ENCODE peak calls at places on chromosomes 7 and 10, in seven cellular contexts. One of them, this sample, is unnamed.

GRCh38 chr10:103053659-103054581 is 135.8 kb downstream of the CNNM2 start:
- DNase-seq in CD8-positive, alpha-beta T cell: peak
- DNase-seq in tibial nerve: peak
- DNase-seq in heart right ventricle: peak
- DNase-seq in mucosa of descending colon: no peak
- DNase-seq in cardiac fibroblast: peak
- DNase-seq in bronchial epithelial cell: peak
- DNase-seq in this sample: no peak

GRCh38 chr7:77501165-77501515 is 36.0 kb upstream of the PTPN12 start:
- DNase-seq in bronchial epithelial cell: no peak
- DNase-seq in CD8-positive, alpha-beta T cell: no peak
- DNase-seq in cardiac fibroblast: no peak
- DNase-seq in mucosa of descending colon: no peak
- DNase-seq in tibial nerve: no peak
- DNase-seq in heart right ventricle: no peak
- DNase-seq in this sample: no peak

GRCh38 chr7:51243631-51244030 is 73.0 kb downstream of the COBL start:
- DNase-seq in heart right ventricle: no peak
- DNase-seq in mucosa of descending colon: no peak
- DNase-seq in bronchial epithelial cell: no peak
- DNase-seq in CD8-positive, alpha-beta T cell: no peak
- DNase-seq in cardiac fibroblast: no peak
- DNase-seq in tibial nerve: no peak
- DNase-seq in this sample: no peak

GRCh38 chr7:11935905-11936304 is 103.9 kb upstream of the THSD7A start:
- DNase-seq in cardiac fibroblast: no peak
- DNase-seq in bronchial epithelial cell: peak
- DNase-seq in mucosa of descending colon: no peak
- DNase-seq in heart right ventricle: no peak
- DNase-seq in tibial nerve: no peak
- DNase-seq in CD8-positive, alpha-beta T cell: no peak
- DNase-seq in this sample: no peak

GRCh38 chr10:80075781-80076180 is 2.7 kb upstream of the TMEM254 start:
- DNase-seq in bronchial epithelial cell: peak
- DNase-seq in tibial nerve: no peak
- DNase-seq in cardiac fibroblast: peak
- DNase-seq in CD8-positive, alpha-beta T cell: no peak
- DNase-seq in heart right ventricle: no peak
- DNase-seq in mucosa of descending colon: no peak
- DNase-seq in this sample: no peak

GRCh38 chr10:8137726-8138125 is 83.2 kb downstream of the GATA3 start:
- DNase-seq in heart right ventricle: no peak
- DNase-seq in mucosa of descending colon: no peak
- DNase-seq in CD8-positive, alpha-beta T cell: no peak
- DNase-seq in tibial nerve: no peak
- DNase-seq in cardiac fibroblast: no peak
- DNase-seq in bronchial epithelial cell: no peak
- DNase-seq in this sample: no peak

GRCh38 chr10:29522038-29522855 is 112.5 kb downstream of the SVIL start:
- DNase-seq in cardiac fibroblast: no peak
- DNase-seq in CD8-positive, alpha-beta T cell: no peak
- DNase-seq in heart right ventricle: no peak
- DNase-seq in bronchial epithelial cell: no peak
- DNase-seq in tibial nerve: no peak
- DNase-seq in mucosa of descending colon: no peak
- DNase-seq in this sample: no peak

GRCh38 chr7:27836525-27836924 is 96.6 kb downstream of the TAX1BP1 start:
- DNase-seq in bronchial epithelial cell: no peak
- DNase-seq in tibial nerve: no peak
- DNase-seq in CD8-positive, alpha-beta T cell: no peak
- DNase-seq in mucosa of descending colon: no peak
- DNase-seq in cardiac fibroblast: no peak
- DNase-seq in heart right ventricle: no peak
- DNase-seq in this sample: no peak

GRCh38 chr10:47403401-47404318 is 19.6 kb upstream of the ZNF488 start:
- DNase-seq in cardiac fibroblast: peak
- DNase-seq in bronchial epithelial cell: no peak
- DNase-seq in tibial nerve: no peak
- DNase-seq in mucosa of descending colon: no peak
- DNase-seq in heart right ventricle: no peak
- DNase-seq in CD8-positive, alpha-beta T cell: no peak
- DNase-seq in this sample: no peak

GRCh38 chr7:55571534-55572377 is 546 bp downstream of the VOPP1 start:
- DNase-seq in mucosa of descending colon: peak
- DNase-seq in cardiac fibroblast: peak
- DNase-seq in tibial nerve: peak
- DNase-seq in bronchial epithelial cell: peak
- DNase-seq in CD8-positive, alpha-beta T cell: peak
- DNase-seq in heart right ventricle: peak
- DNase-seq in this sample: peak

GRCh38 chr7:143245123-143245522 is 18.1 kb upstream of the GSTK1 start:
- DNase-seq in CD8-positive, alpha-beta T cell: no peak
- DNase-seq in bronchial epithelial cell: peak
- DNase-seq in heart right ventricle: no peak
- DNase-seq in tibial nerve: no peak
- DNase-seq in mucosa of descending colon: no peak
- DNase-seq in cardiac fibroblast: peak
- DNase-seq in this sample: no peak

GRCh38 chr10:129972966-129973673 is 9.0 kb upstream of the EBF3 start:
- DNase-seq in mucosa of descending colon: no peak
- DNase-seq in cardiac fibroblast: no peak
- DNase-seq in CD8-positive, alpha-beta T cell: no peak
- DNase-seq in heart right ventricle: no peak
- DNase-seq in tibial nerve: no peak
- DNase-seq in bronchial epithelial cell: no peak
- DNase-seq in this sample: no peak

GRCh38 chr7:66366701-66367100 is 161.6 kb downstream of the TPST1 start:
- DNase-seq in mucosa of descending colon: no peak
- DNase-seq in cardiac fibroblast: no peak
- DNase-seq in tibial nerve: no peak
- DNase-seq in bronchial epithelial cell: no peak
- DNase-seq in CD8-positive, alpha-beta T cell: no peak
- DNase-seq in heart right ventricle: no peak
- DNase-seq in this sample: no peak

GRCh38 chr10:99525897-99526296 is 6.8 kb upstream of the NKX2-3 start:
- DNase-seq in tibial nerve: no peak
- DNase-seq in CD8-positive, alpha-beta T cell: no peak
- DNase-seq in heart right ventricle: no peak
- DNase-seq in bronchial epithelial cell: no peak
- DNase-seq in cardiac fibroblast: no peak
- DNase-seq in mucosa of descending colon: no peak
- DNase-seq in this sample: no peak

GRCh38 chr10:22564060-22564459 is 150.3 kb downstream of the PIP4K2A start:
- DNase-seq in cardiac fibroblast: no peak
- DNase-seq in tibial nerve: no peak
- DNase-seq in heart right ventricle: no peak
- DNase-seq in bronchial epithelial cell: no peak
- DNase-seq in CD8-positive, alpha-beta T cell: no peak
- DNase-seq in mucosa of descending colon: no peak
- DNase-seq in this sample: no peak

GRCh38 chr10:17444062-17444714 is 10.2 kb downstream of the ST8SIA6 start:
- DNase-seq in tibial nerve: no peak
- DNase-seq in CD8-positive, alpha-beta T cell: no peak
- DNase-seq in mucosa of descending colon: no peak
- DNase-seq in bronchial epithelial cell: peak
- DNase-seq in heart right ventricle: no peak
- DNase-seq in cardiac fibroblast: no peak
- DNase-seq in this sample: no peak

DNA sequence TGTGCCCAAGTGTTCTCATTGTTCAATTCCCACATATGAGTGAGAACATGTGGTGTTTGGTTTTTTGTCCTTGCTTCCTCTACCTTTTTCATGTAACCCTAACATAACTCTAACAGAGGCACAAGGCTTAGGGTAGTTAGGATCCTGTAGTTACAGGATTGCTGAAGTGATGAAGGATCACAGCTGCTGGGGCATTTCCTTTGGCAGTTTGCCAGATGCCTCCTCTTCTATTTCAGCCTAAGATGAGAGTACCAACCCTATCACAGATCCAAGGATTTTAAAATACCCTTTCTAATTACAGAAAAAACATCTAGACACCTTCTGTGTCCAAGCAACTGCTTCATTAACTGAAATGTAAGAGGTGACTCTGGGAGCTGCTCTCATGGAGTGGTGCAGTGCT is 141.7 kb upstream of the COL1A2 start:
- DNase-seq in CD8-positive, alpha-beta T cell: no peak
- DNase-seq in bronchial epithelial cell: no peak
- DNase-seq in tibial nerve: no peak
- DNase-seq in heart right ventricle: no peak
- DNase-seq in mucosa of descending colon: no peak
- DNase-seq in cardiac fibroblast: peak
- DNase-seq in this sample: no peak
- TF ChIP-seq CTCF in CD8-positive, alpha-beta T cell: no peak
- TF ChIP-seq CTCF in bronchial epithelial cell: no peak
- TF ChIP-seq CTCF in tibial nerve: no peak
- TF ChIP-seq CTCF in heart right ventricle: no peak
- TF ChIP-seq CTCF in mucosa of descending colon: no peak
- TF ChIP-seq CTCF in cardiac fibroblast: no peak
- TF ChIP-seq CTCF in this sample: no peak

DNA sequence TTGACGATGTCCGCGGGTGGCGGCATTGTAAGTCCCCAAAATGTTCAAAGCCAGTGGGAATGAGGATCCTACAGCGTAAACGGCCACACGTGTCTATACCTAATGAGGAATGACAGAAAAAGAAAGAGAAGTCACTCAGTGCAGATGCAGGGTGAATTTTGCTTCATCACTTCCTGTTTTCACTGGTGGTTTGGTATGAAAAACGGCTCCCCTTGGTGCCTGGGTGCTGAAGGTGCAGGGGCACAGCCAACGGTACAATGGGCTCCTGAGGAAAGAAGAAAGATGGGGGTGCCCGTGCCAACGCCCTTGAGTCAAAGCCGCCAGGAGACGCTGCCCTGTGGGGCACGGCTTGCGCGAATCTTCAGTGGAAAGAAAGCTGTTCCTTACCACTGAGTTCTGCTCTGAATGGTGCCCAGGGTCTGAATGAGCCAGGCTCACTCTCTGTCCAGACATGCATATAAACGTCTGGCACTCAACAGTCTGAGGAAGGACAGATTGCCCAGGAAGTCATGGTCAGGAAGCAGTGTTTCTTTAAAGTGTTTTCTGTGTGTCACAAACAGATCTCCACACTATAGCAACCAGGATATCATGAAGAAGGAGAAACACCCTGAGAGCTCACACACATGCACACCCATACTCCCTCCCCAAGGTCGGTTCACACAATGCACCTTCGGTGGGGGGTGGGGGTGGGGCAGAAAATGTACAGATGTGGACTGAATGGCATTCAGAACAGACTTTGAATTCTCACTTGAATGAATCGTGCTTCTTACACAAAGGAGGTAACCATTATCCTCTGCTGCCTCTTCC is 105.8 kb downstream of the ELMO1 start:
- DNase-seq in heart right ventricle: no peak
- DNase-seq in bronchial epithelial cell: no peak
- DNase-seq in tibial nerve: no peak
- DNase-seq in CD8-positive, alpha-beta T cell: peak
- DNase-seq in cardiac fibroblast: no peak
- DNase-seq in mucosa of descending colon: peak
- DNase-seq in this sample: no peak
- H3K4me3 ChIP-seq in heart right ventricle: no peak
- H3K4me3 ChIP-seq in bronchial epithelial cell: no peak
- H3K4me3 ChIP-seq in tibial nerve: no peak
- H3K4me3 ChIP-seq in CD8-positive, alpha-beta T cell: peak
- H3K4me3 ChIP-seq in cardiac fibroblast: no peak
- H3K4me3 ChIP-seq in mucosa of descending colon: no peak
- H3K4me3 ChIP-seq in this sample: peak

GRCh38 chr10:113454341-113455061 is 98.4 kb upstream of the HABP2 start:
- DNase-seq in bronchial epithelial cell: peak
- DNase-seq in cardiac fibroblast: peak
- DNase-seq in mucosa of descending colon: peak
- DNase-seq in heart right ventricle: peak
- DNase-seq in tibial nerve: no peak
- DNase-seq in CD8-positive, alpha-beta T cell: no peak
- DNase-seq in this sample: no peak
- TF ChIP-seq CTCF in bronchial epithelial cell: peak
- TF ChIP-seq CTCF in cardiac fibroblast: peak
- TF ChIP-seq CTCF in mucosa of descending colon: peak
- TF ChIP-seq CTCF in heart right ventricle: peak
- TF ChIP-seq CTCF in tibial nerve: peak
- TF ChIP-seq CTCF in CD8-positive, alpha-beta T cell: no peak
- TF ChIP-seq CTCF in this sample: peak

GRCh38 chr7:31049001-31049765 is 2.9 kb upstream of the ADCYAP1R1 start:
- DNase-seq in cardiac fibroblast: no peak
- DNase-seq in CD8-positive, alpha-beta T cell: no peak
- DNase-seq in bronchial epithelial cell: no peak
- DNase-seq in tibial nerve: no peak
- DNase-seq in heart right ventricle: no peak
- DNase-seq in mucosa of descending colon: no peak
- DNase-seq in this sample: no peak

GRCh38 chr7:31052841-31053601 is 913 bp downstream of the ADCYAP1R1 start:
- DNase-seq in heart right ventricle: no peak
- DNase-seq in CD8-positive, alpha-beta T cell: no peak
- DNase-seq in tibial nerve: no peak
- DNase-seq in bronchial epithelial cell: no peak
- DNase-seq in cardiac fibroblast: no peak
- DNase-seq in mucosa of descending colon: no peak
- DNase-seq in this sample: no peak

GRCh38 chr7:31052504-31052840 is 364 bp downstream of the ADCYAP1R1 start:
- DNase-seq in tibial nerve: no peak
- DNase-seq in cardiac fibroblast: no peak
- DNase-seq in CD8-positive, alpha-beta T cell: no peak
- DNase-seq in mucosa of descending colon: no peak
- DNase-seq in bronchial epithelial cell: no peak
- DNase-seq in heart right ventricle: no peak
- DNase-seq in this sample: no peak

GRCh38 chr7:31053986-31054385 is 1.9 kb downstream of the ADCYAP1R1 start:
- DNase-seq in CD8-positive, alpha-beta T cell: no peak
- DNase-seq in tibial nerve: no peak
- DNase-seq in bronchial epithelial cell: no peak
- DNase-seq in mucosa of descending colon: no peak
- DNase-seq in cardiac fibroblast: no peak
- DNase-seq in heart right ventricle: no peak
- DNase-seq in this sample: no peak

DNA sequence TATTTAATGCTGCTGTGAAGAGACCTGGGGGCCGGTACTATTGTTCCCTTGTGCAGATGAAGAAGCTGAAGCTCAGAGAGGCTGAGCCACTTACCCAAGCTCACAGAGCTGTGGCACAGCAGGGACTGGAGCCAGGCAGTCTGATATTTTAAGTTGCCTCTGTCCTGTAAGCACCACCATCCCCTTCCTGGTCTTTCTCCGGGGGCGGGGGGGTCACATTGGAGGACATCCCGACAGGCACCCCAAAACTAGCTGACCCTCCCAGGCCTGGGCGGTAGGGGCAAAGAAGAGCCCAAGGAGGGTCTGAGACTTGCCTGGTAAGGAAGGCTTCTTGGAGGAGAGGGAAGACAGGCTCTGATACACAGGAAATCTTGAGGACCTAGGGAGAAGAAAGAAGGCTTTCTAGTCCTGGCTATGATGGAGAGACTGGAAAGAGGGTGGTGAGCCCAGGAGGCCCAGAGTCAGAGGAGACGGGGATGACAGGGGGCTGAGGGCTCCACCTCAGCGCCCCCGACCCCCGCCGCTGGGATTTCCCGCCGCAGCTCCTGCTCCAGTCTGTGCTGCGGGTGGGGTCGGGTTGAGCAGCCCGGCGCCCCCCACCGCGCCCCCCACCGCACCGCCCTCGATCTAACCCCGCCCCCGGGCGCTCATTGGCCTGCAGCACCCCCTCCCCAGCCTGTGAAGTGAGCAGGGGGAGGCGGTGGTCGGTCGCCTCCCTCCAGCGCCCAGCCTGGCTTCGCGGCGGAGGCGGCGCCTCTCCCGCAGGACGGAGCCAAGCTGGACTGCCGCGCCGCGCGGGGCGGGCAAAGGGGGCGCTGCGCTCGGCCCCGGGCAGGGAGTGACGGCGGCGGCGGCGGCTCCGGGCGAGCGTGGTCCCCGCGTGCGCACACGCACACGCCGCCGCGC is at the start of gene ADCYAP1R1:
- DNase-seq in tibial nerve: no peak
- DNase-seq in CD8-positive, alpha-beta T cell: no peak
- DNase-seq in cardiac fibroblast: no peak
- DNase-seq in bronchial epithelial cell: no peak
- DNase-seq in heart right ventricle: peak
- DNase-seq in mucosa of descending colon: no peak
- DNase-seq in this sample: no peak
- H3K4me3 ChIP-seq in tibial nerve: no peak
- H3K4me3 ChIP-seq in CD8-positive, alpha-beta T cell: no peak
- H3K4me3 ChIP-seq in cardiac fibroblast: no peak
- H3K4me3 ChIP-seq in bronchial epithelial cell: no peak
- H3K4me3 ChIP-seq in heart right ventricle: peak
- H3K4me3 ChIP-seq in mucosa of descending colon: no peak
- H3K4me3 ChIP-seq in this sample: peak

This sample was measured in thoracic aorta.